ENCODE peak calls at places on chromosome 15, in eight cellular contexts. One of them, this sample, is unnamed.
A peak's percentile ranks its signal among the peaks of the same experiment; 100 is the strongest.

GRCh38 chr15:101491739-101492640 is 2.5 kb upstream of the PCSK6 start:
- DNase-seq in fibroblast of villous mesenchyme: no peak
- DNase-seq in dorsolateral prefrontal cortex: no peak
- DNase-seq in A549: no peak
- DNase-seq in brain microvascular endothelial cell: no peak
- DNase-seq in epithelial cell of proximal tubule: no peak
- DNase-seq in bronchial epithelial cell: no peak
- DNase-seq in suprapubic skin: no peak
- DNase-seq in this sample: no peak

GRCh38 chr15:31338879-31339557 is 12.4 kb downstream of the KLF13 start:
- DNase-seq in fibroblast of villous mesenchyme: peak; percentile 74
- DNase-seq in dorsolateral prefrontal cortex: peak; percentile 79
- DNase-seq in A549: peak; percentile 58
- DNase-seq in brain microvascular endothelial cell: peak; percentile 88
- DNase-seq in epithelial cell of proximal tubule: no peak
- DNase-seq in bronchial epithelial cell: peak; percentile 23
- DNase-seq in suprapubic skin: no peak
- DNase-seq in this sample: peak; percentile 95

GRCh38 chr15:85316244-85316934 is 64.0 kb upstream of the AKAP13 start:
- DNase-seq in fibroblast of villous mesenchyme: peak; percentile 91
- DNase-seq in dorsolateral prefrontal cortex: no peak
- DNase-seq in A549: peak; percentile 27
- DNase-seq in brain microvascular endothelial cell: peak; percentile 35
- DNase-seq in epithelial cell of proximal tubule: no peak
- DNase-seq in bronchial epithelial cell: no peak
- DNase-seq in suprapubic skin: no peak
- DNase-seq in this sample: peak; percentile 19

GRCh38 chr15:85825719-85826118 is 31.0 kb upstream of the KLHL25 start:
- DNase-seq in fibroblast of villous mesenchyme: no peak
- DNase-seq in dorsolateral prefrontal cortex: no peak
- DNase-seq in A549: no peak
- DNase-seq in brain microvascular endothelial cell: no peak
- DNase-seq in epithelial cell of proximal tubule: no peak
- DNase-seq in bronchial epithelial cell: no peak
- DNase-seq in suprapubic skin: no peak
- DNase-seq in this sample: no peak

GRCh38 chr15:90400759-90401314 is 12.8 kb downstream of the IQGAP1 start:
- DNase-seq in fibroblast of villous mesenchyme: peak; percentile 97
- DNase-seq in dorsolateral prefrontal cortex: no peak
- DNase-seq in A549: peak; percentile 94
- DNase-seq in brain microvascular endothelial cell: peak; percentile 96
- DNase-seq in epithelial cell of proximal tubule: peak; percentile 93
- DNase-seq in bronchial epithelial cell: peak; percentile 97
- DNase-seq in suprapubic skin: peak; percentile 84
- DNase-seq in this sample: peak; percentile 95

GRCh38 chr15:43270676-43271306 is 4.1 kb upstream of the TGM5 start:
- DNase-seq in fibroblast of villous mesenchyme: no peak
- DNase-seq in dorsolateral prefrontal cortex: no peak
- DNase-seq in A549: no peak
- DNase-seq in brain microvascular endothelial cell: no peak
- DNase-seq in epithelial cell of proximal tubule: no peak
- DNase-seq in bronchial epithelial cell: no peak
- DNase-seq in suprapubic skin: no peak
- DNase-seq in this sample: peak; percentile 82

GRCh38 chr15:76162784-76163428 is 103.1 kb downstream of the TMEM266 start:
- DNase-seq in fibroblast of villous mesenchyme: no peak
- DNase-seq in dorsolateral prefrontal cortex: no peak
- DNase-seq in A549: no peak
- DNase-seq in brain microvascular endothelial cell: no peak
- DNase-seq in epithelial cell of proximal tubule: no peak
- DNase-seq in bronchial epithelial cell: no peak
- DNase-seq in suprapubic skin: no peak
- DNase-seq in this sample: no peak

GRCh38 chr15:78316211-78317077 is 17.0 kb upstream of the SKIC8 start:
- DNase-seq in fibroblast of villous mesenchyme: no peak
- DNase-seq in dorsolateral prefrontal cortex: peak; percentile 66
- DNase-seq in A549: no peak
- DNase-seq in brain microvascular endothelial cell: no peak
- DNase-seq in epithelial cell of proximal tubule: no peak
- DNase-seq in bronchial epithelial cell: peak; percentile 49
- DNase-seq in suprapubic skin: no peak
- DNase-seq in this sample: no peak

GRCh38 chr15:69793783-69794451 is 303.8 kb downstream of the TLE3 start:
- DNase-seq in fibroblast of villous mesenchyme: no peak
- DNase-seq in dorsolateral prefrontal cortex: no peak
- DNase-seq in A549: no peak
- DNase-seq in brain microvascular endothelial cell: no peak
- DNase-seq in epithelial cell of proximal tubule: no peak
- DNase-seq in bronchial epithelial cell: no peak
- DNase-seq in suprapubic skin: no peak
- DNase-seq in this sample: no peak

GRCh38 chr15:99014803-99015676 is 7.4 kb upstream of the PGPEP1L start:
- DNase-seq in fibroblast of villous mesenchyme: peak; percentile 65
- DNase-seq in dorsolateral prefrontal cortex: no peak
- DNase-seq in A549: peak; percentile 77
- DNase-seq in brain microvascular endothelial cell: peak; percentile 43
- DNase-seq in epithelial cell of proximal tubule: no peak
- DNase-seq in bronchial epithelial cell: peak; percentile 63
- DNase-seq in suprapubic skin: no peak
- DNase-seq in this sample: peak; percentile 81

GRCh38 chr15:74901612-74902063 is 5.0 kb downstream of the FAM219B start:
- DNase-seq in fibroblast of villous mesenchyme: peak; percentile 64
- DNase-seq in dorsolateral prefrontal cortex: peak; percentile 53
- DNase-seq in A549: peak; percentile 55
- DNase-seq in brain microvascular endothelial cell: peak; percentile 51
- DNase-seq in epithelial cell of proximal tubule: no peak
- DNase-seq in bronchial epithelial cell: peak; percentile 43
- DNase-seq in suprapubic skin: no peak
- DNase-seq in this sample: peak; percentile 72

DNA sequence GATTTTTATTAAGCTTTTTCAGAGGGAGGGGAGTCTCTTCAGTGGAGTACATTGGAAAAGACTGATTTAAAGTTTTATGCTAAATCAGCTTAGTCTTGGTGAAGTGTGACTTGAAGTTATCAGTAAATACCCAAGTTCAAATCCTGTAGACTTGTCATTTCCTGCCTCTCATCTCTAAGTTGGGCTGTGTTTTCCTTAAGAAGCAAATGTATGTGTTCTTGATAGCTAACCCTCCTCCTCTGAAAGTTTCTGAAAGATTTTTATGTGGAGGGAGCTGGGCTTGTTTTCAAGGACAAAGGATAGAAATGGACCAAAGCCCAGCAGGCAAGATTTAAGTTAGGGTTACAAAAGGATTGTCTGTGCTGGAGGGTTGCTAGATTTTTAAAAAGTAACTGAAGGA is 4.2 kb downstream of the MAPKBP1 start:
- DNase-seq in fibroblast of villous mesenchyme: no peak
- DNase-seq in dorsolateral prefrontal cortex: no peak
- DNase-seq in A549: no peak
- DNase-seq in brain microvascular endothelial cell: no peak
- DNase-seq in epithelial cell of proximal tubule: no peak
- DNase-seq in bronchial epithelial cell: peak; percentile 37
- DNase-seq in suprapubic skin: no peak
- DNase-seq in this sample: no peak
- H3K4me3 ChIP-seq in fibroblast of villous mesenchyme: no peak overlapping the region
- H3K4me3 ChIP-seq in dorsolateral prefrontal cortex: no peak overlapping the region
- H3K4me3 ChIP-seq in A549: no peak overlapping the region
- H3K4me3 ChIP-seq in brain microvascular endothelial cell: no peak overlapping the region
- H3K4me3 ChIP-seq in epithelial cell of proximal tubule: no peak overlapping the region
- H3K4me3 ChIP-seq in bronchial epithelial cell: no peak overlapping the region
- H3K4me3 ChIP-seq in suprapubic skin: no peak overlapping the region
- H3K4me3 ChIP-seq in this sample: no peak overlapping the region

GRCh38 chr15:95025924-95026728 is 794.8 kb downstream of the MCTP2 start:
- DNase-seq in fibroblast of villous mesenchyme: peak; percentile 67
- DNase-seq in dorsolateral prefrontal cortex: no peak
- DNase-seq in A549: peak; percentile 32
- DNase-seq in brain microvascular endothelial cell: peak; percentile 84
- DNase-seq in epithelial cell of proximal tubule: no peak
- DNase-seq in bronchial epithelial cell: peak; percentile 47
- DNase-seq in suprapubic skin: peak; percentile 65
- DNase-seq in this sample: peak; percentile 76
- TF ChIP-seq CTCF in fibroblast of villous mesenchyme: peak; percentile 77
- TF ChIP-seq CTCF in dorsolateral prefrontal cortex: no peak
- TF ChIP-seq CTCF in A549: peak; percentile 40
- TF ChIP-seq CTCF in brain microvascular endothelial cell: peak; percentile 80
- TF ChIP-seq CTCF in epithelial cell of proximal tubule: peak; percentile 82
- TF ChIP-seq CTCF in bronchial epithelial cell: peak; percentile 67
- TF ChIP-seq CTCF in suprapubic skin: no peak
- TF ChIP-seq CTCF in this sample: peak; percentile 73

DNA sequence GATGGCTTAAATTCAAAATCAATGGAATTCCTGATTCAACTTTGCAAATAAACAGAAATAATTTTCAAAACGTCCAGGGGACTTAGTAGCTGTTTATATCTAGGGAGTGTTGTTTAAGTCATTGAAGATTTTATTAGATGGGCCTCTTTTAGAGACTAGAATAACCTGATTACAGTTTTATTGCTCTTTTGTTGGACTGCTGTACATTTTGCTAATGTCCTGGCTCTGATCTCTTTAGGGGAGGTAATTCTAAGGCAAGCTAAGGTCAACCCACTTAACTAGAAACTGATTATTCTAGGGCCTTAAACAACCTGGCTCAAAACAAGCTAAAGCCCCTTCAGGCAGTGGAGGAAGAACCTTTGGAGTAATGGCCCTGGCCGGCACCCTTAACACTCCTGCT is 62.0 kb upstream of the MYZAP start:
- DNase-seq in fibroblast of villous mesenchyme: no peak
- DNase-seq in dorsolateral prefrontal cortex: no peak
- DNase-seq in A549: no peak
- DNase-seq in brain microvascular endothelial cell: no peak
- DNase-seq in epithelial cell of proximal tubule: no peak
- DNase-seq in bronchial epithelial cell: no peak
- DNase-seq in suprapubic skin: no peak
- DNase-seq in this sample: no peak
- H3K4me3 ChIP-seq in fibroblast of villous mesenchyme: no peak overlapping the region
- H3K4me3 ChIP-seq in dorsolateral prefrontal cortex: no peak overlapping the region
- H3K4me3 ChIP-seq in A549: no peak overlapping the region
- H3K4me3 ChIP-seq in brain microvascular endothelial cell: no peak overlapping the region
- H3K4me3 ChIP-seq in epithelial cell of proximal tubule: no peak overlapping the region
- H3K4me3 ChIP-seq in bronchial epithelial cell: no peak overlapping the region
- H3K4me3 ChIP-seq in suprapubic skin: no peak overlapping the region
- H3K4me3 ChIP-seq in this sample: no peak overlapping the region

GRCh38 chr15:66964791-66965190 is 100.6 kb upstream of the SMAD3 start:
- DNase-seq in fibroblast of villous mesenchyme: no peak
- DNase-seq in dorsolateral prefrontal cortex: no peak
- DNase-seq in A549: no peak
- DNase-seq in brain microvascular endothelial cell: no peak
- DNase-seq in epithelial cell of proximal tubule: no peak
- DNase-seq in bronchial epithelial cell: no peak
- DNase-seq in suprapubic skin: no peak
- DNase-seq in this sample: no peak

GRCh38 chr15:66964111-66964738 is 101.2 kb upstream of the SMAD3 start:
- DNase-seq in fibroblast of villous mesenchyme: no peak
- DNase-seq in dorsolateral prefrontal cortex: no peak
- DNase-seq in A549: no peak
- DNase-seq in brain microvascular endothelial cell: no peak
- DNase-seq in epithelial cell of proximal tubule: no peak
- DNase-seq in bronchial epithelial cell: no peak
- DNase-seq in suprapubic skin: no peak
- DNase-seq in this sample: no peak

GRCh38 chr15:66965201-66965900 is 100.1 kb upstream of the SMAD3 start:
- DNase-seq in fibroblast of villous mesenchyme: no peak
- DNase-seq in dorsolateral prefrontal cortex: no peak
- DNase-seq in A549: no peak
- DNase-seq in brain microvascular endothelial cell: no peak
- DNase-seq in epithelial cell of proximal tubule: no peak
- DNase-seq in bronchial epithelial cell: no peak
- DNase-seq in suprapubic skin: no peak
- DNase-seq in this sample: no peak

GRCh38 chr15:66963710-66964109 is 101.7 kb upstream of the SMAD3 start:
- DNase-seq in fibroblast of villous mesenchyme: no peak
- DNase-seq in dorsolateral prefrontal cortex: no peak
- DNase-seq in A549: no peak
- DNase-seq in brain microvascular endothelial cell: no peak
- DNase-seq in epithelial cell of proximal tubule: no peak
- DNase-seq in bronchial epithelial cell: no peak
- DNase-seq in suprapubic skin: no peak
- DNase-seq in this sample: no peak

DNA sequence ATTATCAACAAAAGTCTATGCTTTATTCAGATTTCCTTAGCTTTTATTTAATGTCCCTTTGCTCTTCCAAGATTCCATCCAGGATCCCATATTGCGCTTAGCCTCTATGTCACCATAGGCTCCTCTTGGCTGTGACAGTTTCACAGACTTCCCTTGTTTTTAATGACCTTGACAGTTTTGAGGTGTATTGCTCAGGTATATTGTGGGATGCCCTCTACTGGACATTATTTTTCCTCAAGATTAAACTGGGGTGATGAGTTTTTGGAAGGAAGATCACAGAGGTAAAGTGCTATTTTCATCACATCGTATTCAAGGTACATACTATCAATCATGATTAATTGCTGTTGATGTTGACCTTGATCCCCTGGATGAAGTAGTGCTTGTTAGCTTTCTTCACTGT is 99.1 kb upstream of the SMAD3 start:
- DNase-seq in fibroblast of villous mesenchyme: no peak
- DNase-seq in dorsolateral prefrontal cortex: no peak
- DNase-seq in A549: no peak
- DNase-seq in brain microvascular endothelial cell: no peak
- DNase-seq in epithelial cell of proximal tubule: no peak
- DNase-seq in bronchial epithelial cell: peak; percentile 39
- DNase-seq in suprapubic skin: no peak
- DNase-seq in this sample: no peak
- TF ChIP-seq CTCF in fibroblast of villous mesenchyme: peak; percentile 24
- TF ChIP-seq CTCF in dorsolateral prefrontal cortex: no peak
- TF ChIP-seq CTCF in A549: peak; percentile 52
- TF ChIP-seq CTCF in brain microvascular endothelial cell: peak; percentile 23
- TF ChIP-seq CTCF in epithelial cell of proximal tubule: peak; percentile 49
- TF ChIP-seq CTCF in bronchial epithelial cell: peak; percentile 37
- TF ChIP-seq CTCF in suprapubic skin: no peak
- TF ChIP-seq CTCF in this sample: no peak